ENCODE peak calls at places on chromosome 3, in ten cellular contexts. V is psoas muscle, Y is body of pancreas, X is left lung, D is heart right ventricle, I is adrenal gland, P is IMR-90, O is ovary, J is tibial nerve, B is heart left ventricle. F is an unnamed sample.

GRCh38 chr3:130480736-130481135 is 36.2 kb upstream of the COL6A6 start:
- DNase-seq in V (no peak), Y (peak; percentile 48), X (peak; percentile 33), D (no peak), I (peak; percentile 15), P (peak; percentile 28), O (peak; percentile 41), J (no peak), B (no peak), F (no peak)

GRCh38 chr3:72018339-72018984 is 233.5 kb upstream of the PROK2 start:
- DNase-seq in V (no peak), Y (no peak), X (no peak), D (no peak), I (peak; percentile 26), P (peak; percentile 7), O (no peak), J (no peak), B (no peak), F (no peak)

GRCh38 chr3:129182390-129183180 is 1.1 kb downstream of the CNBP start:
- DNase-seq in V (no peak), Y (no peak), X (no peak), D (no peak), I (no peak), P (peak; percentile 50), O (no peak), J (no peak), B (no peak), F (no peak)

GRCh38 chr3:54773251-54773650 is 154.6 kb downstream of the LRTM1 start:
- DNase-seq in V (no peak), Y (no peak), X (no peak), D (no peak), I (no peak), P (no peak), O (no peak), J (no peak), B (no peak), F (no peak)

GRCh38 chr3:86180696-86181095 is 810.3 kb downstream of the VGLL3 start:
- DNase-seq in V (no peak), Y (no peak), X (no peak), D (no peak), I (peak; percentile 17), P (no peak), O (no peak), J (no peak), B (no peak), F (no peak)

GRCh38 chr3:87198774-87199173 is 28.3 kb upstream of the CHMP2B start:
- DNase-seq in V (no peak), Y (no peak), X (no peak), D (no peak), I (no peak), P (no peak), O (no peak), J (no peak), B (no peak), F (no peak)

GRCh38 chr3:63909431-63909830 is 2.8 kb downstream of the SCAANT1 start:
- DNase-seq in V (no peak), Y (no peak), X (no peak), D (no peak), I (no peak), P (peak; percentile 67), O (no peak), J (no peak), B (no peak), F (no peak)

GRCh38 chr3:52372822-52373504 is 56.8 kb downstream of the DNAH1 start:
- DNase-seq in V (peak; percentile 33), Y (no peak), X (peak; percentile 41), D (peak; percentile 50), I (no peak), P (no peak), O (no peak), J (peak; percentile 23), B (no peak), F (no peak)

GRCh38 chr3:43221076-43221475 is 65.3 kb upstream of the SNRK start:
- DNase-seq in V (no peak), Y (no peak), X (no peak), D (no peak), I (no peak), P (no peak), O (no peak), J (no peak), B (no peak), F (no peak)

GRCh38 chr3:43217633-43218032 is 68.7 kb upstream of the SNRK start:
- DNase-seq in V (no peak), Y (no peak), X (no peak), D (no peak), I (no peak), P (peak; percentile 52), O (no peak), J (no peak), B (no peak), F (peak; percentile 34)

GRCh38 chr3:43218156-43218555 is 68.2 kb upstream of the SNRK start:
- DNase-seq in V (no peak), Y (no peak), X (no peak), D (no peak), I (no peak), P (no peak), O (no peak), J (no peak), B (no peak), F (no peak)

GRCh38 chr3:43217206-43217605 is 69.1 kb upstream of the SNRK start:
- DNase-seq in V (no peak), Y (no peak), X (no peak), D (no peak), I (no peak), P (no peak), O (no peak), J (no peak), B (no peak), F (no peak)

GRCh38 chr3:43218921-43219320 is 67.4 kb upstream of the SNRK start:
- DNase-seq in V (no peak), Y (no peak), X (no peak), D (no peak), I (no peak), P (no peak), O (no peak), J (no peak), B (no peak), F (no peak)
- H3K4me1 ChIP-seq in V (no peaks in the 10 kb centered on the region), Y (peaks cover 7% of the 10 kb centered on the region), X (no peaks in the 10 kb centered on the region), D (peaks cover 4% of the 10 kb centered on the region), I (no peaks in the 10 kb centered on the region), P (no peaks in the 10 kb centered on the region), O (no peaks in the 10 kb centered on the region), J (no peaks in the 10 kb centered on the region), B (peaks cover 8% of the 10 kb centered on the region), F (peaks cover 22% of the 10 kb centered on the region)

GRCh38 chr3:34886443-34886842 is 752.9 kb upstream of the ARPP21 start:
- DNase-seq in V (no peak), Y (no peak), X (no peak), D (no peak), I (no peak), P (no peak), O (no peak), J (no peak), B (no peak), F (no peak)

GRCh38 chr3:34876997-34877396 is 762.3 kb upstream of the ARPP21 start:
- DNase-seq in V (no peak), Y (no peak), X (no peak), D (no peak), I (no peak), P (no peak), O (no peak), J (no peak), B (no peak), F (no peak)

GRCh38 chr3:34882764-34883163 is 756.6 kb upstream of the ARPP21 start:
- DNase-seq in V (no peak), Y (no peak), X (no peak), D (no peak), I (no peak), P (no peak), O (no peak), J (no peak), B (no peak), F (no peak)

GRCh38 chr3:34878488-34878887 is 760.8 kb upstream of the ARPP21 start:
- DNase-seq in V (no peak), Y (no peak), X (no peak), D (no peak), I (no peak), P (no peak), O (no peak), J (no peak), B (no peak), F (no peak)

GRCh38 chr3:34881026-34881425 is 758.3 kb upstream of the ARPP21 start:
- DNase-seq in V (no peak), Y (no peak), X (no peak), D (no peak), I (no peak), P (no peak), O (no peak), J (no peak), B (no peak), F (no peak)
- H3K27ac ChIP-seq in V (no peak overlapping the region), Y (no peak overlapping the region), X (no peak overlapping the region), D (no peak overlapping the region), I (no peak overlapping the region), P (no peak overlapping the region), O (no peak overlapping the region), J (no peak overlapping the region), B (no peak overlapping the region), F (no peak overlapping the region)

DNA sequence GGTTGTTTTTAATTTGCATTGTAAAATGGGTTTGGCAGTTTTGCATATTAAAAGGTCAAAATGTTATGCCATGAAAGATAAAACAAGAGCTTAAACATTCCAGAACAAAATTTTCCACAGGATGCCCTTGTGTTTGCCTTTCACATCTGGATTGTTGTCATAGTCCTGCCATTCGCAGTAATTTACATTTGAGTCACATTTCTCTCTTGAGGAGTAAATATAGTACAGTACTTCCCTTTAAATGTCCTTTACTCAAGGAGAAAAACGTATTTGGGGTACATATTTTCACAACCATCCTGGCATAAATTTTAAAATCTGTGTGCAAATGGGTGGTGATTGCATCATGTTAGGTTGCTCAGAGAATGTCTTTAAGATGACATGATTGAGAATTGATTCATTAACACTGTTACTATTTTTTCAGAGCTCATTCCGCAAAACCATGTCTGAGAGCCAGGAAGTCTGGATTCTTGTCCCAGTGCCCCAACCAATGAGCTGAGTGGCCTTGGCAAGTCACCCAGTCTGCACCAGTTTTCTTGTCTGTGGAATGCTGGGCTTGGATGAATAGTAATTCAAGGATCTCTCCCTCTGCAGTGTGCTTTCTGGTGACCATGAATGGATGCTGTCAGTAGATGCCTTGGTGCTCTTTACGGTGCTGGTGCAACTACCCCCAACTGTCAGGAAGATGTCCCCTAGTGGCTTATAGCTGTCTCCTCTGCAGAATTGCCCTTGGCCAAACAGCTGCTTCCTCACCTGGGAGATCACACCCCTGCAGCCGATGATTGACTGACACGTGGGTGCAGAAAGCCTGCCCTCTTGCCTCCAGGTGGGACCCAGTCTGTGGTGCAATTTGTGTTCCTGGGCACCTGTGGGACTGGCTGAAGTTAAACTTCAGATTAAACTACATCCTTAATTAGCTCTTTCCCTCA is 43.0 kb downstream of the ABHD5 start:
- DNase-seq in V (peak; percentile 40), Y (peak; percentile 22), X (peak; percentile 43), D (peak; percentile 39), I (peak; percentile 75), P (peak; percentile 51), O (no peak), J (no peak), B (no peak), F (no peak)
- TF ChIP-seq CTCF in V (no peak), Y (no peak), X (no peak), D (no peak), I (no peak), P (no peak), O (no peak), J (no peak), B (no peak), F (no peak)

GRCh38 chr3:50156991-50157493 is 1.9 kb downstream of the SEMA3F start:
- DNase-seq in V (no peak), Y (no peak), X (no peak), D (no peak), I (no peak), P (peak; percentile 40), O (no peak), J (no peak), B (no peak), F (peak; percentile 63)

GRCh38 chr3:50157821-50158556 is 2.9 kb downstream of the SEMA3F start:
- DNase-seq in V (no peak), Y (no peak), X (no peak), D (no peak), I (no peak), P (peak; percentile 44), O (no peak), J (no peak), B (no peak), F (peak; percentile 90)

GRCh38 chr3:50155491-50155878 is 361 bp downstream of the SEMA3F start:
- DNase-seq in V (no peak), Y (no peak), X (no peak), D (no peak), I (no peak), P (no peak), O (no peak), J (no peak), B (no peak), F (no peak)

GRCh38 chr3:50155891-50156290 is 767 bp downstream of the SEMA3F start:
- DNase-seq in V (no peak), Y (no peak), X (no peak), D (no peak), I (no peak), P (no peak), O (no peak), J (no peak), B (no peak), F (no peak)

DNA sequence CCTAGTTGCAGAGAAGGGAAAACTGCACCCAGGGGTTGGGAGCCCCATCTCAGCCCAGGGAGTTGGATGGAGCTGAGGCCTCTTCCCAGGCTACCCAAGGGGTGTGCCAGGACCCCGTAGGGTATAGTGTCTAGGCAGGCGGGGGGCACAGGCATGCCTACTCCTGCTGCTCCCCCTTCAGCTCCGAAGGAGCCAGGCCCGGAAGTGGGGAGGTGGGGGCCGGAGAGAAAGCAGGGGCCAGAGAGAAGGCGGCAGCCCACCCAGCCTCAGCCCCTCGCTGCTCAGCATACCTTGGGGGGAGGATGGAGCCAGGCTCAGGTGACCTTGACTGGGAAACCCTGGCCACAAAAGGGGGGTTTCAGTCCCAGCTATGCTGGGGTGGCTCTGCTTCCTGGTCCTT is 1.4 kb downstream of the SEMA3F start:
- DNase-seq in V (no peak), Y (no peak), X (no peak), D (no peak), I (no peak), P (no peak), O (no peak), J (no peak), B (no peak), F (no peak)
- H3K4me1 ChIP-seq in V (peaks cover 21% of the 10 kb centered on the region), Y (peaks cover 19% of the 10 kb centered on the region), X (peaks cover 56% of the 10 kb centered on the region), D (peaks cover 61% of the 10 kb centered on the region), I (peaks cover 4% of the 10 kb centered on the region), P (peaks cover 19% of the 10 kb centered on the region), O (peaks cover 7% of the 10 kb centered on the region), J (peaks cover 30% of the 10 kb centered on the region), B (peaks cover 50% of the 10 kb centered on the region), F (peaks cover 45% of the 10 kb centered on the region)

F was measured in foreskin keratinocyte.